ENCODE peak calls at places on chromosomes 13 and 19, in ten cellular contexts. One of them, this sample, is unnamed.
A peak's percentile ranks its signal among the peaks of the same experiment; 100 is the strongest.

GRCh38 chr19:38152461-38153379 is 71.3 kb downstream of the DPF1 start:
- DNase-seq in tibial nerve: no peak
- DNase-seq in endodermal cell: peak; percentile 71
- DNase-seq in lower lobe of right lung: no peak
- DNase-seq in psoas muscle: no peak
- DNase-seq in left ventricle myocardium inferior: peak; percentile 41
- DNase-seq in foreskin fibroblast: no peak
- DNase-seq in MCF 10A: no peak
- DNase-seq in heart left ventricle: peak; percentile 51
- DNase-seq in glutamatergic neuron: no peak
- DNase-seq in this sample: no peak

GRCh38 chr13:113049521-113049941 is 56.1 kb upstream of the F7 start:
- DNase-seq in tibial nerve: no peak
- DNase-seq in heart left ventricle: peak; percentile 70
- DNase-seq in foreskin fibroblast: no peak
- DNase-seq in glutamatergic neuron: peak; percentile 16
- DNase-seq in psoas muscle: peak; percentile 35
- DNase-seq in lower lobe of right lung: peak; percentile 40
- DNase-seq in MCF 10A: no peak
- DNase-seq in left ventricle myocardium inferior: peak; percentile 34
- DNase-seq in endodermal cell: no peak
- DNase-seq in this sample: no peak

GRCh38 chr13:63435668-63436275 is 2020.1 kb upstream of the PCDH20 start:
- DNase-seq in left ventricle myocardium inferior: no peak
- DNase-seq in heart left ventricle: no peak
- DNase-seq in lower lobe of right lung: no peak
- DNase-seq in foreskin fibroblast: peak; percentile 100
- DNase-seq in glutamatergic neuron: no peak
- DNase-seq in psoas muscle: no peak
- DNase-seq in endodermal cell: no peak
- DNase-seq in MCF 10A: peak; percentile 68
- DNase-seq in tibial nerve: no peak
- DNase-seq in this sample: no peak

GRCh38 chr13:20247403-20247802 is 15.3 kb upstream of the GJB6 start:
- DNase-seq in foreskin fibroblast: no peak
- DNase-seq in psoas muscle: no peak
- DNase-seq in endodermal cell: no peak
- DNase-seq in glutamatergic neuron: no peak
- DNase-seq in tibial nerve: no peak
- DNase-seq in left ventricle myocardium inferior: no peak
- DNase-seq in lower lobe of right lung: no peak
- DNase-seq in MCF 10A: no peak
- DNase-seq in heart left ventricle: no peak
- DNase-seq in this sample: no peak

GRCh38 chr19:15081911-15082310 is at the start of gene OR1I1:
- DNase-seq in foreskin fibroblast: no peak
- DNase-seq in lower lobe of right lung: no peak
- DNase-seq in endodermal cell: no peak
- DNase-seq in heart left ventricle: no peak
- DNase-seq in MCF 10A: no peak
- DNase-seq in glutamatergic neuron: no peak
- DNase-seq in tibial nerve: no peak
- DNase-seq in psoas muscle: no peak
- DNase-seq in left ventricle myocardium inferior: no peak
- DNase-seq in this sample: no peak

GRCh38 chr19:14003279-14004051 is 2.7 kb downstream of the RFX1 start:
- DNase-seq in tibial nerve: no peak
- DNase-seq in lower lobe of right lung: peak; percentile 19
- DNase-seq in endodermal cell: no peak
- DNase-seq in heart left ventricle: peak; percentile 29
- DNase-seq in foreskin fibroblast: no peak
- DNase-seq in psoas muscle: no peak
- DNase-seq in left ventricle myocardium inferior: peak; percentile 16
- DNase-seq in MCF 10A: no peak
- DNase-seq in glutamatergic neuron: no peak
- DNase-seq in this sample: peak; percentile 30

GRCh38 chr19:19661675-19662251 is 1.7 kb downstream of the ATP13A1 start:
- DNase-seq in psoas muscle: no peak
- DNase-seq in MCF 10A: no peak
- DNase-seq in tibial nerve: no peak
- DNase-seq in glutamatergic neuron: no peak
- DNase-seq in lower lobe of right lung: peak; percentile 48
- DNase-seq in left ventricle myocardium inferior: no peak
- DNase-seq in endodermal cell: peak; percentile 62
- DNase-seq in foreskin fibroblast: no peak
- DNase-seq in heart left ventricle: no peak
- DNase-seq in this sample: peak; percentile 84

GRCh38 chr13:80196756-80197155 is 144.2 kb downstream of the SPRY2 start:
- DNase-seq in heart left ventricle: no peak
- DNase-seq in foreskin fibroblast: no peak
- DNase-seq in psoas muscle: no peak
- DNase-seq in tibial nerve: no peak
- DNase-seq in endodermal cell: no peak
- DNase-seq in MCF 10A: peak; percentile 12
- DNase-seq in left ventricle myocardium inferior: no peak
- DNase-seq in glutamatergic neuron: no peak
- DNase-seq in lower lobe of right lung: no peak
- DNase-seq in this sample: no peak

GRCh38 chr13:42119875-42120274 is 71.4 kb downstream of the DGKH start:
- DNase-seq in MCF 10A: no peak
- DNase-seq in lower lobe of right lung: no peak
- DNase-seq in foreskin fibroblast: no peak
- DNase-seq in tibial nerve: no peak
- DNase-seq in glutamatergic neuron: no peak
- DNase-seq in psoas muscle: no peak
- DNase-seq in heart left ventricle: no peak
- DNase-seq in endodermal cell: no peak
- DNase-seq in left ventricle myocardium inferior: no peak
- DNase-seq in this sample: peak; percentile 11

GRCh38 chr19:44529541-44529940 is at the start of gene CEACAM20:
- DNase-seq in MCF 10A: no peak
- DNase-seq in foreskin fibroblast: no peak
- DNase-seq in left ventricle myocardium inferior: no peak
- DNase-seq in endodermal cell: no peak
- DNase-seq in heart left ventricle: no peak
- DNase-seq in lower lobe of right lung: no peak
- DNase-seq in glutamatergic neuron: no peak
- DNase-seq in psoas muscle: no peak
- DNase-seq in tibial nerve: no peak
- DNase-seq in this sample: no peak

GRCh38 chr13:99467764-99468163 is 33.5 kb upstream of the TM9SF2 start:
- DNase-seq in glutamatergic neuron: no peak
- DNase-seq in endodermal cell: no peak
- DNase-seq in foreskin fibroblast: peak; percentile 26
- DNase-seq in MCF 10A: peak; percentile 41
- DNase-seq in lower lobe of right lung: no peak
- DNase-seq in tibial nerve: no peak
- DNase-seq in psoas muscle: no peak
- DNase-seq in heart left ventricle: no peak
- DNase-seq in left ventricle myocardium inferior: no peak
- DNase-seq in this sample: no peak

GRCh38 chr13:57925250-57925649 is 293.7 kb downstream of the PCDH17 start:
- DNase-seq in lower lobe of right lung: no peak
- DNase-seq in glutamatergic neuron: no peak
- DNase-seq in heart left ventricle: no peak
- DNase-seq in endodermal cell: no peak
- DNase-seq in psoas muscle: no peak
- DNase-seq in tibial nerve: no peak
- DNase-seq in MCF 10A: peak; percentile 20
- DNase-seq in foreskin fibroblast: no peak
- DNase-seq in left ventricle myocardium inferior: no peak
- DNase-seq in this sample: no peak
- TF ChIP-seq CTCF in lower lobe of right lung: no peak
- TF ChIP-seq CTCF in glutamatergic neuron: no peak
- TF ChIP-seq CTCF in heart left ventricle: peak; percentile 30
- TF ChIP-seq CTCF in endodermal cell: no peak
- TF ChIP-seq CTCF in psoas muscle: no peak
- TF ChIP-seq CTCF in tibial nerve: no peak
- TF ChIP-seq CTCF in MCF 10A: peak; percentile 8
- TF ChIP-seq CTCF in foreskin fibroblast: no peak
- TF ChIP-seq CTCF in left ventricle myocardium inferior: peak; percentile 62
- TF ChIP-seq CTCF in this sample: no peak

GRCh38 chr13:76825415-76825814 is 60.8 kb downstream of the KCTD12 start:
- DNase-seq in left ventricle myocardium inferior: no peak
- DNase-seq in heart left ventricle: no peak
- DNase-seq in psoas muscle: no peak
- DNase-seq in tibial nerve: no peak
- DNase-seq in glutamatergic neuron: no peak
- DNase-seq in foreskin fibroblast: no peak
- DNase-seq in MCF 10A: no peak
- DNase-seq in lower lobe of right lung: no peak
- DNase-seq in endodermal cell: no peak
- DNase-seq in this sample: no peak

GRCh38 chr13:76823969-76824368 is 62.2 kb downstream of the KCTD12 start:
- DNase-seq in left ventricle myocardium inferior: no peak
- DNase-seq in endodermal cell: no peak
- DNase-seq in foreskin fibroblast: no peak
- DNase-seq in glutamatergic neuron: no peak
- DNase-seq in tibial nerve: no peak
- DNase-seq in heart left ventricle: no peak
- DNase-seq in psoas muscle: no peak
- DNase-seq in MCF 10A: no peak
- DNase-seq in lower lobe of right lung: no peak
- DNase-seq in this sample: no peak

GRCh38 chr13:76826527-76826926 is 59.7 kb downstream of the KCTD12 start:
- DNase-seq in lower lobe of right lung: no peak
- DNase-seq in MCF 10A: no peak
- DNase-seq in left ventricle myocardium inferior: no peak
- DNase-seq in endodermal cell: no peak
- DNase-seq in foreskin fibroblast: no peak
- DNase-seq in tibial nerve: no peak
- DNase-seq in heart left ventricle: no peak
- DNase-seq in glutamatergic neuron: no peak
- DNase-seq in psoas muscle: no peak
- DNase-seq in this sample: no peak

GRCh38 chr13:76820759-76821158 is 65.4 kb downstream of the KCTD12 start:
- DNase-seq in endodermal cell: no peak
- DNase-seq in left ventricle myocardium inferior: peak; percentile 61
- DNase-seq in glutamatergic neuron: no peak
- DNase-seq in foreskin fibroblast: no peak
- DNase-seq in tibial nerve: peak; percentile 75
- DNase-seq in lower lobe of right lung: no peak
- DNase-seq in heart left ventricle: peak; percentile 76
- DNase-seq in MCF 10A: no peak
- DNase-seq in psoas muscle: peak; percentile 79
- DNase-seq in this sample: no peak

GRCh38 chr13:76822691-76823267 is 63.4 kb downstream of the KCTD12 start:
- DNase-seq in glutamatergic neuron: no peak
- DNase-seq in endodermal cell: no peak
- DNase-seq in heart left ventricle: no peak
- DNase-seq in lower lobe of right lung: no peak
- DNase-seq in foreskin fibroblast: no peak
- DNase-seq in psoas muscle: no peak
- DNase-seq in tibial nerve: no peak
- DNase-seq in MCF 10A: peak; percentile 51
- DNase-seq in left ventricle myocardium inferior: no peak
- DNase-seq in this sample: peak; percentile 36
- TF ChIP-seq CTCF in glutamatergic neuron: no peak
- TF ChIP-seq CTCF in endodermal cell: peak; percentile 47
- TF ChIP-seq CTCF in heart left ventricle: peak; percentile 49
- TF ChIP-seq CTCF in lower lobe of right lung: peak; percentile 40
- TF ChIP-seq CTCF in foreskin fibroblast: peak; percentile 26
- TF ChIP-seq CTCF in psoas muscle: no peak
- TF ChIP-seq CTCF in tibial nerve: no peak
- TF ChIP-seq CTCF in MCF 10A: peak; percentile 37
- TF ChIP-seq CTCF in left ventricle myocardium inferior: peak; percentile 46
- TF ChIP-seq CTCF in this sample: peak; percentile 39

DNA sequence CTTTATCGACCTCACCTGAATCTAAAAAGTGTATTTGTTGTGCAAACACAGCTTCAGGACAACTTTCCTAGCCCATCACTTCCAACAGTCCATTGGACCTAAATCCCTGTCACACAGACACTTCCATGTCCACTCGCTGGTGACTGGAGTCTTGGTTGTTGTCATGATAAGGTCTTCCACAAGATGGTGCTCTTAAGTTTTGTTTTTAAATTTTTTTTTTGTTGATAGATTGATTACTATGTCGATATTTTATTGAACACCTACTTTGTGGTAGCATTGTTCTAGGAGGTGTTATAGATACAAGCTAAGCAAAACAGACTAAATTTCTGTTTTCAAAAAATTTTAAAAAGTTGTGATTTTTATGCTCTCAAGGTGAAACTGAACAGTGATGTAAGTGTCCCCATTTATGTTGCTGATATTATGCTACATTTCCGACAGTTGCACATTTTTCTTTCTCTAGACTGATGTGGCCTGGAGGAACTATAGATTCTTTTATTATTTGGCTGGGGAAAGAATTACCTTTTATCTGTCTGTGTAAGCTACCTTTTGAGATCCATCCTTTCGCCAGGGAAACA is 8.1 kb upstream of the ERICH6B start:
- DNase-seq in glutamatergic neuron: no peak
- DNase-seq in heart left ventricle: no peak
- DNase-seq in left ventricle myocardium inferior: no peak
- DNase-seq in lower lobe of right lung: no peak
- DNase-seq in MCF 10A: peak; percentile 40
- DNase-seq in foreskin fibroblast: peak; percentile 9
- DNase-seq in psoas muscle: no peak
- DNase-seq in endodermal cell: no peak
- DNase-seq in tibial nerve: no peak
- DNase-seq in this sample: peak; percentile 43
- TF ChIP-seq CTCF in glutamatergic neuron: peak; percentile 50
- TF ChIP-seq CTCF in heart left ventricle: peak; percentile 49
- TF ChIP-seq CTCF in left ventricle myocardium inferior: peak; percentile 57
- TF ChIP-seq CTCF in lower lobe of right lung: peak; percentile 48
- TF ChIP-seq CTCF in MCF 10A: peak; percentile 64
- TF ChIP-seq CTCF in foreskin fibroblast: peak; percentile 48
- TF ChIP-seq CTCF in psoas muscle: peak; percentile 57
- TF ChIP-seq CTCF in endodermal cell: peak; percentile 79
- TF ChIP-seq CTCF in tibial nerve: no peak
- TF ChIP-seq CTCF in this sample: no peak

DNA sequence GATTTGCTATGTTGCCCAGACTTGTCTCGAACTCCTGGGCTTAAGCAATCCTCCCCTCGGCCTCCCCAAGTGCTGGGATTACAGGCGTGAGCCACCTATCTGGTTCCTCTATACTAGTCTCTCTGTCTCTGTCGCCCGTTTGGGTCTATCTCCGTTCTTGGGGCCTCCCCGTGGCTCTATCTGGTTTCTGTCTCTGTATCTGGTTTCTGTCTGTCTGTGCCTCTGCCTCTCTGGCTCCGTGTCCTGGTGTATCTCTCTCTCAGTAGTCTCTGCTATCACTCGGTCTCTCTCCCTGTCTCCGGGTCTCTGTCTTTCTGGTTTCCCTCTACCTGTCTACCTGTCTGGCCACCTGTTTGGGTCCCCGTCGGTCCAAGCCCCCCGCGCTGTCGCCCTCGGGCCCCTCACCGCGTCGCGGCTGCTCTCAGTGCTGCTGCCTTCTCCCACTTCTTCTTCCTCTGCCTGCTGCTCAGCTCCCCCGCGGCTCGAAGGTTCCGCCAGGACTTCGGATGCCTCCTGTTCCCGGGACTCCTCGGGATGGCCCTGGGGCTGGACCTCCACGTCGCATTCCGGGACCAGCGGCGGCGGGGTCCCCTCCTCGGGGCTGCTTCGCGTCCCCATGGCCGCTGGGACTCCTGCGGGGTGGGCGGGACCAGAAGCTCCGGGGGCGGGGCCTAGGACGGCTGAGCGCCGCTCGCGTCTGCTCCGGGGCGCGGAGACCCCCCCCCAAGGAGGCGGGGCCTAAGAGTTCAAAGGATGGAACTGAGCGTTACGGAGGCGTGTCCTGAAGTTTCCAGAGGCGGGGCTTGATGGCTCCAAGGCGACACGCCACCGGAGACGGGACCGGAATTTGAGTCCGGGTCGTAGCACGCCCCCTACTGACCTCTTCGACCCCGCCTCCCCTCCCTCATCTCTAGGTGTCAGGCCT is 783 bp downstream of the PHLDB3 start:
- DNase-seq in psoas muscle: peak; percentile 98
- DNase-seq in glutamatergic neuron: peak; percentile 94
- DNase-seq in lower lobe of right lung: peak; percentile 98
- DNase-seq in tibial nerve: peak; percentile 98
- DNase-seq in heart left ventricle: peak; percentile 99
- DNase-seq in MCF 10A: peak; percentile 94
- DNase-seq in endodermal cell: peak; percentile 99
- DNase-seq in left ventricle myocardium inferior: peak; percentile 98
- DNase-seq in foreskin fibroblast: peak; percentile 87
- DNase-seq in this sample: peak; percentile 100
- TF ChIP-seq CTCF in psoas muscle: no peak
- TF ChIP-seq CTCF in glutamatergic neuron: no peak
- TF ChIP-seq CTCF in lower lobe of right lung: no peak
- TF ChIP-seq CTCF in tibial nerve: no peak
- TF ChIP-seq CTCF in heart left ventricle: peak; percentile 27
- TF ChIP-seq CTCF in MCF 10A: no peak
- TF ChIP-seq CTCF in endodermal cell: peak; percentile 63
- TF ChIP-seq CTCF in left ventricle myocardium inferior: no peak
- TF ChIP-seq CTCF in foreskin fibroblast: no peak
- TF ChIP-seq CTCF in this sample: peak; percentile 20